ENCODE peak calls at places on chromosomes 13 and 19, in ten cellular contexts. W is astrocyte, E is A549, K is keratinocyte, X is fibroblast of lung, D is mammary epithelial cell, H is OCI-LY7, U is neural progenitor cell, T is IMR-90, J is H1. C is an unnamed sample.

GRCh38 chr13:47289578-47289977 is 392.7 kb upstream of the HTR2A start:
- DNase-seq in U (peak; percentile 32), J (no peak), E (no peak), K (no peak), W (no peak), D (no peak), H (no peak), X (peak; percentile 15), T (no peak), C (no peak)

GRCh38 chr19:10503002-10503789 is at the start of gene KEAP1:
- DNase-seq in X (peak; percentile 42), W (no peak), U (peak; percentile 63), D (no peak), H (peak; percentile 59), J (no peak), E (peak; percentile 29), K (no peak), T (no peak), C (peak; percentile 87)

GRCh38 chr19:10761443-10762242 is 43.8 kb downstream of the DNM2 start:
- DNase-seq in W (no peak), E (no peak), K (no peak), J (no peak), T (no peak), U (no peak), H (no peak), X (no peak), D (no peak), C (no peak)

GRCh38 chr19:2239771-2240770 is 3.4 kb downstream of the SF3A2 start:
- DNase-seq in H (peak; percentile 59), T (peak; percentile 48), K (no peak), J (no peak), D (no peak), U (peak; percentile 90), E (no peak), W (peak; percentile 47), X (peak; percentile 65), C (no peak)

GRCh38 chr19:55452381-55453325 is 8.8 kb downstream of the ISOC2 start:
- DNase-seq in T (peak; percentile 79), W (peak; percentile 59), J (no peak), X (peak; percentile 73), E (peak; percentile 66), U (peak; percentile 94), D (peak; percentile 40), H (peak; percentile 76), K (no peak), C (peak; percentile 98)

GRCh38 chr13:112893570-112894422 is 75.2 kb upstream of the MCF2L start:
- DNase-seq in J (peak; percentile 36), T (peak; percentile 21), E (peak; percentile 40), U (peak; percentile 92), D (no peak), X (no peak), W (no peak), K (no peak), H (no peak), C (peak; percentile 92)

GRCh38 chr19:10074153-10074552 is 12.0 kb upstream of the SHFL start:
- DNase-seq in E (no peak), T (peak; percentile 36), U (peak; percentile 44), D (peak; percentile 27), W (no peak), X (no peak), K (no peak), J (no peak), H (peak; percentile 58), C (peak; percentile 78)

GRCh38 chr13:47158583-47158982 is 261.7 kb upstream of the HTR2A start:
- DNase-seq in X (no peak), T (no peak), K (no peak), E (no peak), D (no peak), H (no peak), J (no peak), U (no peak), W (no peak), C (no peak)

GRCh38 chr13:47656651-47657050 is 344.4 kb downstream of the SUCLA2 start:
- DNase-seq in T (no peak), W (no peak), E (no peak), J (no peak), U (no peak), H (no peak), K (no peak), X (no peak), D (no peak), C (no peak)

GRCh38 chr19:29540128-29540527 is 14.3 kb downstream of the VSTM2B start:
- DNase-seq in U (no peak), H (no peak), J (no peak), D (no peak), W (no peak), X (no peak), K (no peak), E (no peak), T (no peak), C (peak; percentile 68)

GRCh38 chr13:90594694-90595093 is 752.8 kb upstream of the MIR17HG start:
- DNase-seq in E (no peak), T (peak; percentile 23), X (peak; percentile 51), W (peak; percentile 41), H (no peak), J (no peak), U (no peak), D (peak; percentile 86), K (peak; percentile 15), C (no peak)

GRCh38 chr13:109312399-109312798 is 474.0 kb downstream of the IRS2 start:
- DNase-seq in E (no peak), W (no peak), U (no peak), K (no peak), J (no peak), T (no peak), D (no peak), H (no peak), X (no peak), C (no peak)

DNA sequence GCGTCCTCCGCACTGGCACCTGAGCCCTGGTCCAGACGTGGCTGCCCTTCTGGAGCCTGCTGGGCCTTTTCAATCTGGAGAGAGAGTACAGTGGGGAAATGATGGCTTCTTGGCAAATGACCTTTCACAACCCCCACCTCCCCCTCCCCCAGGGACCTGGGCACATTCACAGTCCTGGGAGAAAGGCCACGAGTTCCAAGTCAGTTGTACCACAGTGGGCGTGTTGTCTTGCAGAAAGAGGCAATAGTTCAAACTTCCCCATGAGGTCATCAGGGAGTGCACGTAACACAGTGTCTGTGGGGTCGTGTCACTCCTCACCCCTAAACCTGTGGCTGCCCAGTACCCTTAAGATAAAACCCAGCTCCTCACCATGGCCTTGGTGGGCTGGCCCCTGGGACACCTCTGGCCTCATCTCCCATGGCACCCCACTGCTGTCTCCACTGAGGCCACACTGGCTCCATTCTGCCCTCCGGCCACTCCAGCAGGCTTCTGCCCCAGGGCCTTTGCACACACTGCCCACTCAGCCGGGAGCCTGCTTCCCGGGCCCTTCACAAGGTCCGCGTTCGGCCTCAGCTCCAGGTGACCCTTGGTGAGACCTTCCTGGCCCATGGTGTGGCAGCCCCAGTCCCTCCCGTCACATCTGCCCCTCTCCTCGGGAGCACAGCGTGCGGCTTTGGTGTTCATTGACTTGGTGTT is 13.3 kb downstream of the PLIN4 start:
- DNase-seq in E (no peak), J (no peak), T (no peak), U (no peak), W (no peak), X (no peak), D (no peak), K (no peak), H (no peak), C (no peak)
- H3K4me1 ChIP-seq in E (no peaks in the 10 kb centered on the region), J (no peaks in the 10 kb centered on the region), T (peaks cover 4% of the 10 kb centered on the region), U (peaks cover 11% of the 10 kb centered on the region), W (peaks cover 20% of the 10 kb centered on the region), X (peaks cover 5% of the 10 kb centered on the region), D (no peaks in the 10 kb centered on the region), K (peaks cover 8% of the 10 kb centered on the region), H (no peaks in the 10 kb centered on the region), C (peaks cover 6% of the 10 kb centered on the region)

DNA sequence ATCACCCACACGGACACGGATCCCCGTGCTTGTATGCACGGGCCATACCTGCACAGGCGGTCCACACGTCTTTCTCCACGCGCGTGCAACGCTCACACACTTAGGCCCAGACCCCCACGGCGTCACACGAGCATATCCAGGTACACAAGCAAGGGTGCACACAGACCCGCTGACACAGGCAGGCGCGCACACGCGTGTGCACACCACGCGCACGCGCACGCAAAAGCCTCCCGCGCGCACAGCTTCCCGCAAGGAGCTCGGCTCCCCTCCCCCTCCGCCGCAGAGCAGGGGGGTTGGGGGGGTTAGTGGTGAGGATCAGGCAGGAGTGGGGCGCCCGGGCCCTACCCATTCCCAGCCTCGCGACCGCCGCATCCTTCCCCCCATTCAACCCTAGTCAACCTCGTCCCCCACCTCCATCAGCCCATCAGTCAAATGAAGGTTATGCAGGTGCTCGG is 407 bp downstream of the RAB3A start:
- DNase-seq in X (no peak), U (no peak), E (no peak), K (no peak), D (no peak), T (no peak), W (no peak), J (no peak), H (peak; percentile 60), C (no peak)
- H3K4me2 ChIP-seq in X (peak overlapping the region; percentile 96), U (peak overlapping the region; percentile 93), E (peak overlapping the region; percentile 84), K (peak overlapping the region; percentile 60), D (peak overlapping the region; percentile 98), T (peak overlapping the region; percentile 98), W (peak overlapping the region; percentile 99), J (peak overlapping the region; percentile 92), H (peak overlapping the region; percentile 78), C (peak overlapping the region; percentile 95)

GRCh38 chr13:23134542-23134941 is 46.2 kb upstream of the SGCG start:
- DNase-seq in E (no peak), J (no peak), D (no peak), H (no peak), W (no peak), K (no peak), U (no peak), T (no peak), X (no peak), C (no peak)
- TF ChIP-seq CTCF in E (no peak), J (no peak), D (no peak), H (no peak), W (no peak), K (no peak), U (no peak), T (no peak), X (no peak), C (no peak)

GRCh38 chr19:6602729-6603114 is 11.8 kb upstream of the CD70 start:
- DNase-seq in K (no peak), U (no peak), E (no peak), X (no peak), D (no peak), T (no peak), W (no peak), H (peak; percentile 87), J (no peak), C (no peak)

GRCh38 chr19:6604906-6605305 is 14.0 kb upstream of the CD70 start:
- DNase-seq in U (no peak), K (no peak), T (no peak), W (no peak), X (no peak), E (no peak), J (no peak), D (no peak), H (peak; percentile 92), C (no peak)

DNA sequence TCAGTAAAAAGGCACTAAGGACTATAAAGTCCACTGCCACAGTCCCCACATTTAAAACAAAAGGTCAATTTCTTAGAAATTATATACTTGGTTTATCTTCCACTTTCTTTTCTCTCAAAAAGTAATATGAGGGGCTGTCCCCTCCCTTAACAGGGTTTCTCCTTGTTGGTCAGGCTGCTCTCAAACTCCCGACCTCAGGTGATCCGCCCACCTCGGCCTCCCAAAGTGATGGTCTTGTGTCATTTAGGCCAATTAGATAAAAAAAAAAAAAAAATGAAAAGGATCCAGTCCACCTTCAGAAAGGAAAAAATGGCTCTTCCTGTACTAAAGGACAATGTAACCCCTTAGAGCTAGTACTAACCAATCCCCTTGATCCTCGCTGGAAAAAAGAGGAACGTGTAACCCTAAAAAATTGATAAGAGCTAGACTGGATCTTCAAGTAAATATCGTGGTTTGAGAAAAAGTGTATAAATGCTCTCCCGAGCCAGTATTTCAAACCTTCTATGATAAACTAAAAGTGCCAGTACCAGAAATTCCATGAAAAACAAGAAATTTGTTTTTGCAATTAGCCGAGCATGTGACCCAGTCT is 9.0 kb upstream of the CD70 start:
- DNase-seq in U (no peak), J (no peak), T (no peak), E (no peak), H (no peak), K (no peak), W (no peak), X (no peak), D (no peak), C (no peak)
- H3K4me1 ChIP-seq in U (no peaks in the 10 kb centered on the region), J (no peaks in the 10 kb centered on the region), T (no peaks in the 10 kb centered on the region), E (no peaks in the 10 kb centered on the region), H (peaks cover 66% of the 10 kb centered on the region), K (no peaks in the 10 kb centered on the region), W (no peaks in the 10 kb centered on the region), X (no peaks in the 10 kb centered on the region), D (peaks cover 7% of the 10 kb centered on the region), C (no peaks in the 10 kb centered on the region)

C was measured in osteoblast.